ENCODE peak calls at places on chromosomes 13 and 19, in eight cellular contexts. X is HFFc6; I is CD8-positive, alpha-beta T cell; A is Panc1; K is retinal pigment epithelial cell; U is foreskin keratinocyte; J is upper lobe of right lung; V is cardiac fibroblast. H is an unnamed sample.

GRCh38 chr19:29687897-29688728 is 22.9 kb downstream of the PLEKHF1 start:
- DNase-seq in X (peak), I (no peak), A (no peak), K (no peak), U (peak), J (no peak), V (peak), H (no peak)

GRCh38 chr13:29537736-29538624 is 57.5 kb downstream of the SLC7A1 start:
- DNase-seq in X (no peak), I (no peak), A (no peak), K (no peak), U (no peak), J (no peak), V (no peak), H (no peak)

GRCh38 chr13:24127116-24127631 is 33.3 kb upstream of the SPATA13 start:
- DNase-seq in X (no peak), I (no peak), A (no peak), K (no peak), U (no peak), J (no peak), V (peak), H (no peak)

GRCh38 chr19:51750381-51751124 is 1.1 kb downstream of the FPR1 start:
- DNase-seq in X (peak), I (no peak), A (no peak), K (no peak), U (no peak), J (no peak), V (peak), H (no peak)

GRCh38 chr13:39415403-39415802 is 187.6 kb downstream of the LHFPL6 start:
- DNase-seq in X (peak), I (no peak), A (no peak), K (peak), U (no peak), J (no peak), V (peak), H (no peak)

GRCh38 chr19:5093297-5093858 is 124.5 kb downstream of the KDM4B start:
- DNase-seq in X (no peak), I (no peak), A (no peak), K (no peak), U (no peak), J (no peak), V (no peak), H (no peak)

GRCh38 chr13:49651775-49652690 is 23.7 kb downstream of the ARL11 start:
- DNase-seq in X (no peak), I (no peak), A (no peak), K (no peak), U (no peak), J (no peak), V (no peak), H (no peak)

GRCh38 chr13:78659450-78660110 is 625 bp upstream of the OBI1 start:
- DNase-seq in X (no peak), I (no peak), A (no peak), K (no peak), U (no peak), J (no peak), V (peak), H (no peak)

GRCh38 chr19:15393963-15394362 is 14.4 kb upstream of the AKAP8 start:
- DNase-seq in X (no peak), I (no peak), A (no peak), K (no peak), U (no peak), J (no peak), V (peak), H (no peak)

GRCh38 chr19:41753159-41753558 is 2.2 kb upstream of the CEACAM6 start:
- DNase-seq in X (peak), I (peak), A (no peak), K (no peak), U (no peak), J (peak), V (peak), H (no peak)

GRCh38 chr19:42352216-42352892 is 26.9 kb downstream of the MEGF8 start:
- DNase-seq in X (peak), I (no peak), A (no peak), K (no peak), U (no peak), J (no peak), V (peak), H (no peak)

GRCh38 chr13:76730220-76730619 is 156.0 kb downstream of the KCTD12 start:
- DNase-seq in X (no peak), I (no peak), A (no peak), K (no peak), U (no peak), J (no peak), V (peak), H (no peak)

GRCh38 chr13:44128522-44128921 is 245.1 kb upstream of the SERP2 start:
- DNase-seq in X (peak), I (no peak), A (no peak), K (no peak), U (no peak), J (no peak), V (peak), H (no peak)

GRCh38 chr13:114148521-114148855 is 16.1 kb upstream of the RASA3 start:
- DNase-seq in X (no peak), I (peak), A (no peak), K (no peak), U (no peak), J (peak), V (no peak), H (no peak)

GRCh38 chr13:97434417-97435296 is 688 bp downstream of the RAP2A start:
- DNase-seq in X (peak), I (peak), A (no peak), K (no peak), U (no peak), J (peak), V (peak), H (no peak)

GRCh38 chr13:40220299-40220935 is 446.0 kb downstream of the FOXO1 start:
- DNase-seq in X (no peak), I (no peak), A (no peak), K (no peak), U (no peak), J (no peak), V (peak), H (no peak)

GRCh38 chr19:16425993-16426392 is 45.8 kb downstream of the EPS15L1 start:
- DNase-seq in X (no peak), I (no peak), A (no peak), K (no peak), U (no peak), J (no peak), V (no peak), H (no peak)

GRCh38 chr13:60351326-60351725 is 45.7 kb upstream of the TDRD3 start:
- DNase-seq in X (peak), I (no peak), A (no peak), K (peak), U (no peak), J (no peak), V (peak), H (peak)

GRCh38 chr13:79398915-79399314 is 7.1 kb downstream of the RBM26 start:
- DNase-seq in X (peak), I (no peak), A (no peak), K (no peak), U (no peak), J (no peak), V (peak), H (no peak)

GRCh38 chr13:113216165-113217056 is 7.0 kb downstream of the CUL4A start:
- DNase-seq in X (peak), I (no peak), A (no peak), K (peak), U (peak), J (peak), V (peak), H (peak)

DNA sequence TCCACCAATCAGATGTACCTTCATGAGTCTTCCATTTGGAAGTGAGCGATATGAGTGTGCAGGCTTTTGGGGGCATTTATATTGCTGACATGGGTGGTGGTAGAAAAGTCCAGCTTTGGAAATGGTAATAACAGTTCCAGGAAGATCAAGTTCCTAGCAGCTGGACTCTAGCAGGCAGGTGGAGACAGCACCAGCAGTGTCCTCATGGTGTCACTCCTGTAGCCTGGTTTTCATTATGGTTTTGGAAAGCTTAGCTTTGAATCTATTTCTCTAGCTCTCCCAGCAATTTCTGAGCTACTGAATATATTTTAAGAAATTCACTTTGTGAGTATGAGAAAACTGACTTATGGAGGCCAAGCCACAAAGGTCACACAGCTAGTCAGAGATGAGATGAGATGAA is 523.2 kb upstream of the HTR2A start:
- DNase-seq in X (peak), I (no peak), A (no peak), K (no peak), U (no peak), J (no peak), V (no peak), H (no peak)
- TF ChIP-seq CTCF in X (no peak), I (no peak), A (no peak), K (no peak), U (peak), J (no peak), V (no peak), H (no peak)

DNA sequence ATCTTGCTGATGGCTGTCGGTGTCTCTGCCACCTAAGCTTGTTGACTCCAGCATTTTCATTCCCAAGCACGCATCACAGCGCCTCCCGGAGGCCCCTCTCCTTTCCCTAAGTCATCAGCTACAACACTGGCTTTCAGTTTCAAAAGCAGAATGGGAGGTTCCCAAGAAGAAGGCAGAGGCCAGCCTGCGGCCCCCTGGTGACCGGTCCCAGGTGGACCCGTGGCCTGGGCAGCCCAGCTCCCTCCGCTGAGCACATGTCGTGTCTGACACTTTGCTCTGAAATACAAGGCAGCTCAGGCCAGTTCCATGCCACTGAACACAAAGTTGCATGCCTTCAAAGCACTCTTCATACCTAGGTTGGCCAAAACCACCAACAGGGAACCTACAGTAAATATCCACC is 8.5 kb downstream of the MLLT1 start:
- DNase-seq in X (no peak), I (no peak), A (no peak), K (no peak), U (no peak), J (no peak), V (peak), H (no peak)
- TF ChIP-seq CTCF in X (peak), I (no peak), A (no peak), K (peak), U (peak), J (peak), V (peak), H (peak)

GRCh38 chr19:48381178-48381950 is 10.0 kb downstream of the KDELR1 start:
- DNase-seq in X (no peak), I (no peak), A (no peak), K (no peak), U (no peak), J (no peak), V (no peak), H (no peak)
- TF ChIP-seq CTCF in X (no peak), I (no peak), A (no peak), K (no peak), U (no peak), J (no peak), V (no peak), H (no peak)

GRCh38 chr13:84571264-84571663 is 689.0 kb upstream of the SLITRK1 start:
- DNase-seq in X (no peak), I (no peak), A (no peak), K (no peak), U (no peak), J (no peak), V (no peak), H (no peak)
- TF ChIP-seq CTCF in X (peak), I (no peak), A (peak), K (no peak), U (peak), J (no peak), V (no peak), H (peak)

DNA sequence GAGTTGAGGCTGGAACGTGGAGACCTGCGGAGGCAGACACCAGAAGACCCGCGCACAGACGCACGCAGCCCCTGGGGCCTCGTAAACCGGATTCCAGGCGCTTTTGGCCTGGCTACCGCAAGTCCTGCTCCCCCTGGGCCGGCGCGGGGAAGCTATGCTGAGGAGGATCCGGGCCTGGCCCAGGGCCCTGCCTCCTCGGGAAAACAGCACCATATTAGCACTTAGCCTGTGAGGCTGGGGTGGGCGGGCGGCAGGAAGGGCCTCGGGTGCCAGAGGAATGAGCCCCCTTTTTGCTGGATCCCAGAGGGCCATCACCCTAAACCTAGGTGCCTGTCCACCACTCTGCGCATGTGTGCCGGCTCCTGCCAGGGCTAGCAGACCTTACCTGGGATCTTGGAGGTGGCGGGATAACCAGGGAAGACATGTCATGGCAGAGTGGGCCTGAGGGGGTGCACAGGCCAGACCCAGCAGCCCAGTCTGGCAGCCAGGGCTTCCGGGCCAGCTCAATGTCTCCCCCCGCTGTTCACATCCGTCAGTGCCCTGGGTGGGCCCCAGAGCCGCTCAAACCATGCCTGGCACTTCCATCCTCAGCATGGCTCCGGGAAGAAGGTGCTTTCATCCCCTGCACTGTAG is 7.3 kb downstream of the ELOF1 start:
- DNase-seq in X (peak), I (no peak), A (no peak), K (no peak), U (no peak), J (no peak), V (peak), H (no peak)
- TF ChIP-seq CTCF in X (peak), I (no peak), A (no peak), K (peak), U (peak), J (peak), V (peak), H (no peak)

GRCh38 chr13:30804474-30804873 is 69.1 kb downstream of the ALOX5AP start:
- DNase-seq in X (no peak), I (no peak), A (no peak), K (no peak), U (no peak), J (no peak), V (peak), H (no peak)
- TF ChIP-seq CTCF in X (peak), I (no peak), A (peak), K (peak), U (peak), J (no peak), V (peak), H (peak)

GRCh38 chr19:58181902-58182576 is 822 bp upstream of the ZNF274 start:
- DNase-seq in X (peak), I (peak), A (no peak), K (no peak), U (peak), J (no peak), V (peak), H (no peak)
- TF ChIP-seq CTCF in X (peak), I (peak), A (peak), K (peak), U (peak), J (peak), V (peak), H (peak)

GRCh38 chr13:66520511-66521390 is 709.4 kb downstream of the PCDH9 start:
- DNase-seq in X (no peak), I (no peak), A (no peak), K (no peak), U (no peak), J (no peak), V (no peak), H (no peak)

GRCh38 chr13:66513728-66514127 is 716.4 kb downstream of the PCDH9 start:
- DNase-seq in X (no peak), I (no peak), A (no peak), K (peak), U (no peak), J (no peak), V (peak), H (no peak)

GRCh38 chr13:66519259-66519658 is 710.9 kb downstream of the PCDH9 start:
- DNase-seq in X (no peak), I (no peak), A (no peak), K (no peak), U (no peak), J (no peak), V (no peak), H (no peak)

DNA sequence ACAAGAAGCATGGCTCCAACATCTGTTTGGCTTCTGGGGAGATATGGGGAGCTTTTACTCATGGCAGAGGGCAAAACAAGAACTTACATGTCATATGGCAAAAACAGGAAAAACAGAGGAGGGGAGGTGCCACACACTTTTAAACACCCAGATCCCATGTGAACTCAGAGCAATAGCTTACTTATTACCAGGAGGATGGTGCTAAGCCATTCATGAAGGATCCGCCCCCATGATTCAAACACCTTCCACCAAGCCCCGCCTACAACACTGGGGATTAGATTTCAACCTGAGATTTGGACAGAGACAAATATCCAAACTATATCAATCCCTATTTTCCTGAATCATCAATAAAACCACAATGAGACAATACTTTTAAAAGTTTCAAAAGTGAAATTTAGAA is 712.1 kb downstream of the PCDH9 start:
- DNase-seq in X (no peak), I (no peak), A (no peak), K (no peak), U (no peak), J (no peak), V (no peak), H (no peak)
- TF ChIP-seq CTCF in X (no peak), I (no peak), A (no peak), K (no peak), U (no peak), J (no peak), V (no peak), H (no peak)

DNA sequence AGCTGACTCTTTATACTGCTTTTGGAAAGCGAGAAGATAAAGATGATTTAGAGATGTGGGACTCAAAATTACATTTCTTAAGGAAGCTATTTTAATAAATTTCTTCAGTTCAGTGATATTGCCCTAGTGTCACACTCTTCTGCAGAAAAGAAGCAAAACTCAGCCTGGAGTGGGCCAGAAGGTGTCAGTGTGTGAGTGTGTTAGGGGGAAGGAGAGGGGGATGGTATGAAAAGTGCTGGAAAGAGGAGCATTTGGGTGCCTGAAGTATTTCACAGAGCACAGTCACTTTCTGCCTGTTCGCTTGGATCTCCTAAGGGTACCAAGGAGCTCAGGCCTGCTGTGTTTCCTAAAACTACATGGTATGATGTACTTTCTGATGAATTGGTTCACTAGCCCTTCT is 84.5 kb upstream of the FRY start:
- DNase-seq in X (no peak), I (no peak), A (no peak), K (no peak), U (no peak), J (no peak), V (no peak), H (no peak)
- TF ChIP-seq CTCF in X (no peak), I (no peak), A (no peak), K (peak), U (peak), J (no peak), V (no peak), H (peak)

DNA sequence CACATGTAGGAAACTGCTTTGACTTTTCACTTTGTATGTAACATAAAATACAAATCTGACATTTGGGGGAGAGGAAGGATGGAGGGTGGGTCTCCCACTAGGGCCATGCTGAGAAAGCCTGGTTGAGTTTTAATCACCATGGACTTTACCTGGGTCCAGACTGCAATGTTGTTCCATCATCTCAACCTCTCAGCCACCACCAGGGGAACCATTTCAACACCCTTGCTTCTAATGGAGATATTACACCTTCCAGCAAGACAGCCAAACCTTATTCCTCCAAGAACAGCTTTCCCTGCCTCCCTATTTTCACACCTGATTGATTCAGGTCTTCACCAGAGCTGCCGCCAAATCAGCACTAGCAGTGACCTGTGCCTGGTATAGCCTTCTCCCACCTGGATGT is 56.0 kb downstream of the ZAR1L start:
- DNase-seq in X (no peak), I (no peak), A (no peak), K (no peak), U (no peak), J (no peak), V (no peak), H (no peak)
- TF ChIP-seq CTCF in X (peak), I (no peak), A (peak), K (no peak), U (peak), J (no peak), V (peak), H (no peak)